ENCODE peak calls at places on chromosome 5, in seven cellular contexts. E, C, R, K, Q, F and I are unnamed samples.

GRCh38 chr5:178595750-178596149 is 5.6 kb upstream of the COL23A1 start:
- DNase-seq in E (no peak), Q (no peak), F (no peak), C (no peak), K (no peak), R (no peak), I (no peak)

GRCh38 chr5:122195784-122196394 is 66.5 kb downstream of the ZNF474 start:
- DNase-seq in E (peak), C (peak), R (no peak), F (no peak), K (no peak), Q (no peak), I (peak)

GRCh38 chr5:24832021-24832420 is 187.2 kb upstream of the CDH10 start:
- DNase-seq in K (no peak), C (no peak), R (no peak), Q (no peak), E (no peak), F (no peak), I (no peak)

GRCh38 chr5:139740138-139740992 is 55.2 kb upstream of the PSD2 start:
- DNase-seq in C (no peak), F (no peak), R (no peak), Q (no peak), K (no peak), E (no peak), I (no peak)

GRCh38 chr5:3226171-3226570 is 369.5 kb upstream of the IRX1 start:
- DNase-seq in E (no peak), R (no peak), Q (no peak), K (no peak), C (no peak), F (no peak), I (no peak)

GRCh38 chr5:395921-396714 is 46.9 kb upstream of the EXOC3 start:
- DNase-seq in F (peak), R (no peak), K (no peak), Q (peak), C (no peak), E (no peak), I (no peak)

GRCh38 chr5:373710-374602 is 52.4 kb downstream of the AHRR start:
- DNase-seq in R (peak), Q (no peak), F (peak), E (peak), K (no peak), C (peak), I (peak)

GRCh38 chr5:181053760-181054122 is 13.7 kb downstream of the BTNL9 start:
- DNase-seq in Q (no peak), F (no peak), K (no peak), E (no peak), R (no peak), C (no peak), I (no peak)

GRCh38 chr5:27172708-27173107 is 134.3 kb upstream of the CDH9 start:
- DNase-seq in C (no peak), E (no peak), Q (no peak), F (no peak), K (no peak), R (no peak), I (no peak)

GRCh38 chr5:172618574-172619365 is 22.3 kb upstream of the NEURL1B start:
- DNase-seq in C (no peak), F (peak), E (no peak), K (no peak), Q (peak), R (no peak), I (no peak)

GRCh38 chr5:109045710-109046109 is 298.0 kb downstream of the FER start:
- DNase-seq in K (no peak), E (peak), C (no peak), F (no peak), R (no peak), Q (no peak), I (peak)

GRCh38 chr5:32029291-32029690 is 144.8 kb downstream of the GOLPH3 start:
- DNase-seq in Q (no peak), C (no peak), F (no peak), R (no peak), E (no peak), K (no peak), I (no peak)

GRCh38 chr5:124663101-124663506 is 83.3 kb downstream of the ZNF608 start:
- DNase-seq in K (no peak), Q (no peak), E (no peak), R (no peak), C (no peak), F (no peak), I (no peak)

GRCh38 chr5:4868140-4868735 is 271.9 kb upstream of the ADAMTS16 start:
- DNase-seq in E (no peak), F (no peak), Q (peak), K (no peak), R (peak), C (no peak), I (peak)

GRCh38 chr5:10744681-10745080 is 16.4 kb downstream of the DAP start:
- DNase-seq in Q (no peak), C (no peak), E (no peak), K (no peak), F (no peak), R (no peak), I (no peak)
- H3K4me3 ChIP-seq in Q (no peak), C (no peak), E (no peak), K (no peak), F (no peak), R (no peak), I (no peak)

GRCh38 chr5:177336603-177337494 is 14.6 kb downstream of the LMAN2 start:
- DNase-seq in E (no peak), C (no peak), R (no peak), Q (no peak), K (no peak), F (no peak), I (no peak)

GRCh38 chr5:177335701-177336065 is 15.8 kb downstream of the LMAN2 start:
- DNase-seq in F (no peak), K (no peak), C (no peak), R (no peak), Q (no peak), E (no peak), I (no peak)

GRCh38 chr5:177335043-177335700 is 16.3 kb downstream of the LMAN2 start:
- DNase-seq in F (no peak), Q (no peak), E (no peak), K (no peak), R (no peak), C (no peak), I (no peak)

GRCh38 chr5:177334155-177334551 is 17.3 kb downstream of the LMAN2 start:
- DNase-seq in R (no peak), K (no peak), Q (no peak), F (no peak), E (no peak), C (no peak), I (no peak)

GRCh38 chr5:177336112-177336511 is 15.4 kb downstream of the LMAN2 start:
- DNase-seq in E (peak), Q (no peak), K (no peak), C (peak), R (peak), F (no peak), I (no peak)
- TF ChIP-seq CTCF in E (peak), Q (no peak), K (no peak), C (peak), R (peak), F (peak), I (peak)

GRCh38 chr5:66861402-66861801 is 265.2 kb downstream of the MAST4 start:
- DNase-seq in Q (no peak), F (no peak), E (no peak), K (no peak), R (no peak), C (no peak), I (no peak)

GRCh38 chr5:66864240-66864884 is 268.2 kb downstream of the MAST4 start:
- DNase-seq in C (peak), K (no peak), E (peak), R (peak), Q (no peak), F (no peak), I (no peak)

GRCh38 chr5:66863343-66864170 is 267.4 kb downstream of the MAST4 start:
- DNase-seq in C (no peak), Q (no peak), E (no peak), K (no peak), R (no peak), F (no peak), I (no peak)

GRCh38 chr5:66856041-66856805 is 260.0 kb downstream of the MAST4 start:
- DNase-seq in F (no peak), C (peak), Q (no peak), R (no peak), K (no peak), E (no peak), I (no peak)

DNA sequence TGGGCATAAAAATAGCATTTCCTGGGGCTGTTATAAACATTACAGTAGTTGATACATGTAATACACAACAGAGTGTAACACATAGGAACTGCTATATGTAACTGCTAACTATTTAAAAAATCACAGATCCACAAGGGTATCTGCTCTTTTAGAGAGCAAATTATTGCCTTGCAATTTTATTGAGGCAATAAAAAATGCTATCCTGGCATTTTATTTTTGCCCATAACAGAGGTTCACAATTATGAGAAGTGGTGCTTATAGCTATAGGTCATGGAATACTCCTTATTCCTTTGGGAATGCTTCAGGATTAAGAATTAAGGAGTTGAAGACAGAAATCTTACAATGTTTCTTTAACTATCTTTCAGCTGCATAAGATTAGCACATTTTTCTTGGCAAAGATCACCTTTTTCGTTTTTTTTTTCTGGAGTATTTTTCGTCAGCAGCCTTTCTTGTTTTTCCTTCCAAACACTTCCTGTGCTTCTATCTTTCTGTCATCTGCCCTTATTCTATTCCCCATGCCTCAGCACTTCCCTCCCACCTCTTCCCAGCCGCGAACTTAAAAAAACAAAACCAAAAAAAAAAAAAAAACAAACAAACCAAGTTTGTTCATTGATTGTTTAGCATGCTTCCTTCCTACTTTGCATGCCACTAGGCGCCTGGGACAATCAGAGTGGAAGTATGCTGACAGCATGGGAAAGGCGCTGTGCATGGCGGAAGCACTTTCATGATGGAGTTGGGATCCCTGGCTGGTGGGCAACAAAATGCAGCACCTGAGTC is 264.2 kb downstream of the MAST4 start:
- DNase-seq in C (peak), K (no peak), F (no peak), Q (no peak), E (no peak), R (no peak), I (peak)
- H3K4me3 ChIP-seq in C (no peak), K (no peak), F (no peak), Q (no peak), E (no peak), R (no peak), I (no peak)

GRCh38 chr5:125874717-125875116 is 548.5 kb upstream of the GRAMD2B start:
- DNase-seq in F (no peak), K (no peak), Q (no peak), E (no peak), R (no peak), C (no peak), I (no peak)
- TF ChIP-seq CTCF in F (no peak), K (no peak), Q (no peak), E (no peak), R (no peak), C (no peak), I (no peak)

DNA sequence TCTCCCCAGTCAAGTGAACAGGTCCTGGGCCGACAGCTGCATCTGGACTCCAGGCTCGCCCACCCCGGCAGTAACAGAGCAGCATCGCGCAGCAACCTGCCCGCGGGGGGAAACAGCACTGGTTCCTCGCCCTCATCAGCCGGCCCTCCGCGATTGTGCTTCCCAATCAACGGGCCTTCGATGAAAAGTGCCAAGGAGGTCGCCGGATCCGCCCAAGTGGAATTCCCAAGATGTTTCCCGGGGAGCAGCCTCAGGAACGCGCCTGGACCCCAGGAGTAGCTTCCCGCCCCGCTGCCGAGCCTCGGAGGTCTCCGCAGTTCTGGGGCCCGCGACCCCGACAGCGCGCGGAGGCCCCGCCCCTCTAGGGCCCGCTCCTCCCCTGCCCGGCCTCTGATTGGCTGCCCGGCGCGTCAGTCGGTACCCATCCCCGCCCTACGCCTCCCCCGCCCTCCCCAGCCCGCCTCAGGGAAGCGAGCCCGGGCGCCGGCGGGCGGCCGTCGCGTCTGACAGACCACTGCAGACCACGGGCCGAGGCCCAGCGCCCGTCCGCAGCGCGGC is at the start of gene OTULINL:
- DNase-seq in C (peak), K (peak), E (peak), Q (peak), R (peak), F (peak), I (peak)
- H3K4me3 ChIP-seq in C (peak), K (peak), E (peak), Q (peak), R (no peak), F (peak), I (peak)

DNA sequence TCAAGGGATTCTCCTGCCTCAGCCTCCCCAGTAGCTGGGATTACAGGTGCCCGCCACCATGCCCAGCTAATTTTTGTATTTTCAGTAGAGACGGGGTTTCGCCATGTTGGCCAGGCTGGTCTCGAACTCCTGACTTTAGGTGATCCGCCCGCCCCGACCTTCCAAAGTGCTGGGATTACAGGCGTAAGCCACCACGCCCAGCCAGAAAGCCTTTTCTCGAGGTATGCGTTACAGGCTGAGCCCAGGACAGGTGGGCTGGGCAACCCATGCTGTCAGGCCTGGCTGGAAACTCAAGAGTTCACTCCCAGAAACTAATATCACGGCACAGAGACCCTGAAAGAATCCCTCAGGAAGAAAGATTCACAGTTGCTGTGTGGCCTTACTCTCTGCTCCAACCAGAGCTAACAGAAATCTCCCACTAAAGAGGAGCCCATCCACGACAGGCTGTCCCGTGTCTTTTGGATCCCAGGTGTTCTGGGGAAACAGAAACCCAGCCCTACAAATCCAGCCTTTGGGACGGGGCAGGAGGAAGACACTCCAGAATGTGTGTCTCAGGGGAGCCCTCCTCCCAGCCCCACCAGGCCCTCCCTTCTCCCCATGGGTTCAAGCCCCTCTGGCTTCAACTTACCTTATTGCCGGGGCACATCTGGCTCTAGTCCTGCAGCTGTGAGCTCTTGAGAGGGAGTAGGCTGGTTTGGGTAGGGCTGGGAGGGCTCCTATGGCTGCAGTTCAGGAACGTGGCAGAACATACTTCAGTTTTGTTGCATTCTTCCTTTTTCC is at the start of gene TIFAB:
- DNase-seq in K (no peak), R (no peak), F (peak), Q (peak), C (no peak), E (no peak), I (no peak)
- TF ChIP-seq CTCF in K (no peak), R (no peak), F (no peak), Q (no peak), C (no peak), E (no peak), I (no peak)

DNA sequence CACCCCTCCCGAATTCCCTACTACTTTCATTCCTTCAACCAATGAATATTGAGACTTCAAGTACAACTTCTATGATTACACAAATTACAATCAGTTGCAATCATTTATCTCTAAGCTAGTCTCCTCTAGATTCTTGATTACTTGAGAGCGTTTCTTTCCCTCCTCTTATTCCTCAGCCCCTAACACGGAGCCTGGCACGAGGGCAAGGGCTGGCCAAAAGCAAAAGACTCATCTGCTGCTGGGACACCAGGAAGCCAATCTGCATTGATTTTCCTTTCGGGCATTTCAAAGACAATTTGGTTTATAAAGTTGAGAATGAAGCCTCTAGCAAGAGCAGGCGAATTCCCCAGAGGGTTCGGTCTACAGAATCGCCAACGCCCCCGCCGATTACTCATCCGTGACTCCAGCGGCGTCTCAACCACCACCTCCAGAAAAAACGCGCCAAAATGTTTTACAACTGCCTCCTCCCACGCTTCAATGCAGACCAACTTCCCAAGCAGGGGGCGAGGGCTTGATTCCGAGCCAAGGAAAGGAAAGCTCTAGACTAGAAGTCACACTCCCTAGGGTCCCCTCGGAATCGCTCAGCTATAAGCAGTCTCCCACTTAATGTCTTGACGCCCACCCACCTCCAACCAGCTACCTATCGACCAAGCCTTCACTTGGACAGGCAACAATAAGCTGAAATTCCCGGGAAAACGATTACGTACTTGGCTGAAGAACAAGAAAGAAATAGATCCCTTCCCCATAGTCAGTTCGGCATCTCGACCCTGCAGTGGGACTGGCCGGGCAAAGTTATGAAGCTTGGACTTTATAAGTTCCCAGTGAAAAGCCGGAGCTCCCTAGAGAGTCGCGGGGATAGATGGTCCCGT is 1.4 kb downstream of the PCSK1 start:
- DNase-seq in R (no peak), F (no peak), C (no peak), Q (no peak), K (peak), E (peak), I (no peak)
- H3K4me3 ChIP-seq in R (no peak), F (no peak), C (no peak), Q (no peak), K (peak), E (no peak), I (no peak)

DNA sequence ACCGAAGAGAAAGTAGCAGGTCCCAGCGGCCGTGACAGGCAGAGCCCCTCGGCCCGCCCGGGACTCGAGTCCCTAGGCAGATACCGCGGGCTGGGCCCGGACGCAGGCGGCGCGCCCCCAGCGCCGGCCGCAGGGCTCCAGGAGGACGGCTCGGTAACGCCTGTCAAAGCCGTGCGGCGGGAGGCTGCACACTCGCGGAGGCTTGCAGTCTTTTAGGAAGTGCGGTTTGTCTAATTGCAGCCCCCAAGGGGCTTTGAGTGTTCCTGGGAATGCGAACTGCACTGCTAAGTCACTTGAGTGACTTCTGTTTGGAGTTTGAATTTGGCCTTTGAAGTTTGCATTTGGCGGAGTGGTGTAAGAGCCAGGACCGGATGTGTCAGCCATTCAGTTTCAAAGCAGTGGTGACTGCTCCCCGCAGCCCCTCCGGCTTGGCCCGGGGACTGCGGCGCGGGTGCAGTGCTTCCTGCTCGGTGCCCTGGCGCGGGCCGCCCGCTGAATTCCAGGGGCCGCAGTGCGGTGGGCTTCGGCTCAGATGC is 1.3 kb downstream of the MAP3K1 start:
- DNase-seq in R (peak), E (peak), K (peak), F (peak), Q (peak), C (peak), I (peak)
- TF ChIP-seq CTCF in R (peak), E (no peak), K (no peak), F (no peak), Q (no peak), C (no peak), I (no peak)

GRCh38 chr5:149930754-149931574 is 13.6 kb downstream of the PDE6A start:
- DNase-seq in E (no peak), K (no peak), R (no peak), C (no peak), Q (no peak), F (no peak), I (no peak)

GRCh38 chr5:149930060-149930753 is 14.4 kb downstream of the PDE6A start:
- DNase-seq in R (no peak), F (no peak), Q (no peak), K (no peak), C (no peak), E (peak), I (peak)

GRCh38 chr5:149935431-149935901 is 9.1 kb downstream of the PDE6A start:
- DNase-seq in R (no peak), K (no peak), F (no peak), Q (no peak), E (no peak), C (no peak), I (no peak)

GRCh38 chr5:149932445-149933350 is 11.9 kb downstream of the PDE6A start:
- DNase-seq in E (no peak), C (no peak), Q (no peak), R (no peak), K (no peak), F (no peak), I (no peak)

GRCh38 chr5:149931992-149932436 is 12.6 kb downstream of the PDE6A start:
- DNase-seq in F (no peak), Q (no peak), K (no peak), E (no peak), R (no peak), C (no peak), I (no peak)
- H3K4me3 ChIP-seq in F (peak), Q (no peak), K (peak), E (no peak), R (no peak), C (no peak), I (no peak)